ENCODE peak calls at places on chromosome 13, in seven cellular contexts. One of them, this sample, is unnamed. For H3K36me3, the result is how much of the 10 kb centered on the place peaks cover.

GRCh38 chr13:37481005-37481857 is 117.3 kb downstream of the POSTN start:
- DNase-seq in sigmoid colon: no peak
- DNase-seq in H1: no peak
- DNase-seq in stomach: no peak
- DNase-seq in HepG2: no peak
- DNase-seq in esophagus muscularis mucosa: no peak
- DNase-seq in transverse colon: no peak
- DNase-seq in this sample: no peak

GRCh38 chr13:36432106-36432544 is at the start of gene CCNA1:
- DNase-seq in transverse colon: no peak
- DNase-seq in HepG2: no peak
- DNase-seq in H1: peak
- DNase-seq in stomach: peak
- DNase-seq in esophagus muscularis mucosa: no peak
- DNase-seq in sigmoid colon: no peak
- DNase-seq in this sample: peak

GRCh38 chr13:51942189-51942588 is 69.1 kb downstream of the ATP7B start:
- DNase-seq in H1: no peak
- DNase-seq in HepG2: no peak
- DNase-seq in stomach: peak
- DNase-seq in esophagus muscularis mucosa: no peak
- DNase-seq in transverse colon: peak
- DNase-seq in sigmoid colon: no peak
- DNase-seq in this sample: no peak

GRCh38 chr13:52695856-52696255 is 43.2 kb downstream of the SUGT1 start:
- DNase-seq in sigmoid colon: no peak
- DNase-seq in HepG2: peak
- DNase-seq in stomach: no peak
- DNase-seq in esophagus muscularis mucosa: no peak
- DNase-seq in transverse colon: no peak
- DNase-seq in H1: no peak
- DNase-seq in this sample: no peak

GRCh38 chr13:41565221-41565620 is 107.9 kb downstream of the RGCC start:
- DNase-seq in H1: no peak
- DNase-seq in sigmoid colon: no peak
- DNase-seq in esophagus muscularis mucosa: no peak
- DNase-seq in stomach: no peak
- DNase-seq in HepG2: peak
- DNase-seq in transverse colon: no peak
- DNase-seq in this sample: no peak

GRCh38 chr13:113831061-113831460 is 32.8 kb downstream of the GAS6 start:
- DNase-seq in esophagus muscularis mucosa: no peak
- DNase-seq in HepG2: no peak
- DNase-seq in sigmoid colon: no peak
- DNase-seq in H1: no peak
- DNase-seq in stomach: no peak
- DNase-seq in transverse colon: no peak
- DNase-seq in this sample: no peak

GRCh38 chr13:110644892-110645521 is 29.7 kb downstream of the NAXD start:
- DNase-seq in esophagus muscularis mucosa: no peak
- DNase-seq in sigmoid colon: peak
- DNase-seq in transverse colon: peak
- DNase-seq in HepG2: no peak
- DNase-seq in stomach: peak
- DNase-seq in H1: peak
- DNase-seq in this sample: peak

GRCh38 chr13:50123862-50124535 is 108.8 kb downstream of the KCNRG start:
- DNase-seq in transverse colon: peak
- DNase-seq in H1: peak
- DNase-seq in HepG2: peak
- DNase-seq in sigmoid colon: peak
- DNase-seq in esophagus muscularis mucosa: peak
- DNase-seq in stomach: peak
- DNase-seq in this sample: peak

DNA sequence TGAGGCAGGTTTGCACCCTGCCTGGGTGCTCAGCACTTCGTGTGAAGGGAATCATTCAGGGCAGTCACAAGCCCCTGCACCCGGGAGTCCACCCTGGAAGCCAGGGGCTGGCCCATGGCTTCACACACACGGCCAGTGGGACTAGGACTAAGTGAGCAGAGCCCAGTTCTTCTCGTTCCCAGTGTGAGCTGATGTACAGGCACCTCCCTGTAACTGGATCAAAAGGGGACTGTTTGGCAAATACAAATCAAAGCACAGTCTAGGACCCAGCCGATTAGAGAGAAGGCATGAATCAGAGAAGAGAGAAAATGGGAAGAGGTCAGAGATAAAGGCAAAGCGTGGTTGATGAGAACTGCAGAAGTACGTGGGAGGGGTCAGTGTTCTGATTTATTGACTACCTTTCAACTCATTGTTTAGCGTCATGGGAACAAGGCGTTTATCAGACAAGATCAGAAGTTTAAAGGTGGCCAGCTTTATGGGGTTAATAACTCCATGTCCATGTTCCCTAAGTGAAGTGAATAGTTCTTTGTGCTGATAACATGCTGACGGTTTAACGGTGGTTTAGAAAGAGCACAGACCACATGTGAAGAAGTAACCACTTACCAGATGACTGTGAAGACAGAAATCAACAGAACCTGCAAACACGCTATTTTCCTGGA is 30.3 kb upstream of the SPATA13 start:
- DNase-seq in H1: no peak
- DNase-seq in sigmoid colon: no peak
- DNase-seq in transverse colon: no peak
- DNase-seq in esophagus muscularis mucosa: no peak
- DNase-seq in stomach: no peak
- DNase-seq in HepG2: no peak
- DNase-seq in this sample: no peak
- TF ChIP-seq EP300 in H1: no peak
- TF ChIP-seq EP300 in sigmoid colon: no peak
- TF ChIP-seq EP300 in transverse colon: no peak
- TF ChIP-seq EP300 in esophagus muscularis mucosa: no peak
- TF ChIP-seq EP300 in stomach: no peak
- TF ChIP-seq EP300 in HepG2: no peak
- TF ChIP-seq EP300 in this sample: no peak

GRCh38 chr13:43786472-43786765 is 353 bp downstream of the ENOX1 start:
- DNase-seq in HepG2: no peak
- DNase-seq in esophagus muscularis mucosa: no peak
- DNase-seq in stomach: no peak
- DNase-seq in sigmoid colon: no peak
- DNase-seq in H1: peak
- DNase-seq in transverse colon: no peak
- DNase-seq in this sample: no peak

GRCh38 chr13:43786766-43787517 is at the start of gene ENOX1:
- DNase-seq in stomach: peak
- DNase-seq in H1: peak
- DNase-seq in sigmoid colon: peak
- DNase-seq in HepG2: no peak
- DNase-seq in transverse colon: peak
- DNase-seq in esophagus muscularis mucosa: peak
- DNase-seq in this sample: peak

GRCh38 chr13:43787518-43787891 is 733 bp upstream of the ENOX1 start:
- DNase-seq in H1: no peak
- DNase-seq in sigmoid colon: no peak
- DNase-seq in HepG2: no peak
- DNase-seq in transverse colon: no peak
- DNase-seq in stomach: no peak
- DNase-seq in esophagus muscularis mucosa: no peak
- DNase-seq in this sample: no peak

GRCh38 chr13:43785681-43786471 is 896 bp downstream of the ENOX1 start:
- DNase-seq in HepG2: no peak
- DNase-seq in transverse colon: peak
- DNase-seq in H1: peak
- DNase-seq in sigmoid colon: peak
- DNase-seq in stomach: peak
- DNase-seq in esophagus muscularis mucosa: peak
- DNase-seq in this sample: peak

GRCh38 chr13:43787998-43788397 is 1.2 kb upstream of the ENOX1 start:
- DNase-seq in stomach: no peak
- DNase-seq in sigmoid colon: no peak
- DNase-seq in esophagus muscularis mucosa: no peak
- DNase-seq in transverse colon: no peak
- DNase-seq in HepG2: no peak
- DNase-seq in H1: no peak
- DNase-seq in this sample: no peak
- TF ChIP-seq POLR2AphosphoS5 in stomach: no peak
- TF ChIP-seq POLR2AphosphoS5 in sigmoid colon: no peak
- TF ChIP-seq POLR2AphosphoS5 in esophagus muscularis mucosa: no peak
- TF ChIP-seq POLR2AphosphoS5 in transverse colon: no peak
- TF ChIP-seq POLR2AphosphoS5 in HepG2: no peak
- TF ChIP-seq POLR2AphosphoS5 in H1: no peak
- TF ChIP-seq POLR2AphosphoS5 in this sample: no peak

GRCh38 chr13:39414339-39414738 is 188.7 kb downstream of the LHFPL6 start:
- DNase-seq in sigmoid colon: no peak
- DNase-seq in stomach: no peak
- DNase-seq in HepG2: no peak
- DNase-seq in transverse colon: no peak
- DNase-seq in H1: no peak
- DNase-seq in esophagus muscularis mucosa: no peak
- DNase-seq in this sample: no peak
- H3K36me3 ChIP-seq in sigmoid colon: under half
- H3K36me3 ChIP-seq in stomach: under half
- H3K36me3 ChIP-seq in HepG2: under half
- H3K36me3 ChIP-seq in transverse colon: under half
- H3K36me3 ChIP-seq in H1: under half
- H3K36me3 ChIP-seq in esophagus muscularis mucosa: under half
- H3K36me3 ChIP-seq in this sample: under half

GRCh38 chr13:31765441-31765840 is 26.1 kb downstream of the RXFP2 start:
- DNase-seq in sigmoid colon: no peak
- DNase-seq in transverse colon: no peak
- DNase-seq in esophagus muscularis mucosa: no peak
- DNase-seq in H1: no peak
- DNase-seq in HepG2: no peak
- DNase-seq in stomach: no peak
- DNase-seq in this sample: no peak

GRCh38 chr13:31769581-31769980 is 30.3 kb downstream of the RXFP2 start:
- DNase-seq in transverse colon: no peak
- DNase-seq in H1: no peak
- DNase-seq in esophagus muscularis mucosa: no peak
- DNase-seq in sigmoid colon: no peak
- DNase-seq in stomach: no peak
- DNase-seq in HepG2: no peak
- DNase-seq in this sample: no peak

GRCh38 chr13:31764556-31764955 is 25.2 kb downstream of the RXFP2 start:
- DNase-seq in esophagus muscularis mucosa: no peak
- DNase-seq in transverse colon: no peak
- DNase-seq in HepG2: no peak
- DNase-seq in sigmoid colon: no peak
- DNase-seq in stomach: no peak
- DNase-seq in H1: no peak
- DNase-seq in this sample: no peak

GRCh38 chr13:31768351-31768750 is 29.0 kb downstream of the RXFP2 start:
- DNase-seq in sigmoid colon: no peak
- DNase-seq in transverse colon: no peak
- DNase-seq in esophagus muscularis mucosa: no peak
- DNase-seq in H1: no peak
- DNase-seq in stomach: no peak
- DNase-seq in HepG2: no peak
- DNase-seq in this sample: no peak

GRCh38 chr13:31767175-31767900 is 28.0 kb downstream of the RXFP2 start:
- DNase-seq in esophagus muscularis mucosa: no peak
- DNase-seq in stomach: no peak
- DNase-seq in transverse colon: no peak
- DNase-seq in HepG2: no peak
- DNase-seq in H1: no peak
- DNase-seq in sigmoid colon: no peak
- DNase-seq in this sample: no peak
- TF ChIP-seq EP300 in esophagus muscularis mucosa: no peak
- TF ChIP-seq EP300 in stomach: no peak
- TF ChIP-seq EP300 in transverse colon: no peak
- TF ChIP-seq EP300 in HepG2: no peak
- TF ChIP-seq EP300 in H1: no peak
- TF ChIP-seq EP300 in sigmoid colon: no peak
- TF ChIP-seq EP300 in this sample: no peak

GRCh38 chr13:29439601-29440381 is 155.7 kb downstream of the SLC7A1 start:
- DNase-seq in stomach: no peak
- DNase-seq in esophagus muscularis mucosa: no peak
- DNase-seq in transverse colon: no peak
- DNase-seq in H1: no peak
- DNase-seq in sigmoid colon: no peak
- DNase-seq in HepG2: no peak
- DNase-seq in this sample: no peak
- TF ChIP-seq POLR2AphosphoS5 in stomach: no peak
- TF ChIP-seq POLR2AphosphoS5 in esophagus muscularis mucosa: no peak
- TF ChIP-seq POLR2AphosphoS5 in transverse colon: no peak
- TF ChIP-seq POLR2AphosphoS5 in H1: no peak
- TF ChIP-seq POLR2AphosphoS5 in sigmoid colon: no peak
- TF ChIP-seq POLR2AphosphoS5 in HepG2: no peak
- TF ChIP-seq POLR2AphosphoS5 in this sample: no peak

GRCh38 chr13:24244802-24245201 is 64.6 kb upstream of the C1QTNF9 start:
- DNase-seq in esophagus muscularis mucosa: no peak
- DNase-seq in sigmoid colon: no peak
- DNase-seq in transverse colon: peak
- DNase-seq in H1: no peak
- DNase-seq in stomach: no peak
- DNase-seq in HepG2: no peak
- DNase-seq in this sample: no peak

GRCh38 chr13:24249586-24249985 is 59.8 kb upstream of the C1QTNF9 start:
- DNase-seq in H1: no peak
- DNase-seq in transverse colon: no peak
- DNase-seq in esophagus muscularis mucosa: no peak
- DNase-seq in HepG2: no peak
- DNase-seq in sigmoid colon: peak
- DNase-seq in stomach: no peak
- DNase-seq in this sample: no peak

GRCh38 chr13:24251525-24251924 is 57.9 kb upstream of the C1QTNF9 start:
- DNase-seq in HepG2: no peak
- DNase-seq in esophagus muscularis mucosa: no peak
- DNase-seq in sigmoid colon: peak
- DNase-seq in stomach: no peak
- DNase-seq in H1: no peak
- DNase-seq in transverse colon: peak
- DNase-seq in this sample: no peak

GRCh38 chr13:24243311-24243710 is 66.1 kb upstream of the C1QTNF9 start:
- DNase-seq in HepG2: no peak
- DNase-seq in sigmoid colon: no peak
- DNase-seq in H1: no peak
- DNase-seq in stomach: no peak
- DNase-seq in esophagus muscularis mucosa: no peak
- DNase-seq in transverse colon: no peak
- DNase-seq in this sample: no peak

DNA sequence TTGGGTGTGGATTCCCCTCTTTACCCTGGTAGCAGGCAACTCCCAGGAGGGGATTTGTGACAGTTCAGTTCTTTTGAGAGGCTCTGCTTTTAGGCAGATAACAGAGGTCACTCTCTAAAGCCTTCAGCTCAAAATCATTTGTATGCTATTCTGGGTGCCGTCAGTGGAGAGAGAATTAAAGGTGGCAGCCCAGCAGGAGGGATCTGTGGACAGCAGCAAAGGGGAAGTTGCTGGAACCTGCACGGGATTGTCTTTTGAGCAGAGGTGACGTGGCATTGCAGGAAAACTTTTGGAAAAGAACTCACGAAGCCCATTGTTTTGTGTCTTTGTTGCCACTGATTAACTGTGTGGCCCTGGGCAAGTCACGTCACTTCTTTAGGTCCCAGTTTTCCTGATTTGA is 62.4 kb upstream of the C1QTNF9 start:
- DNase-seq in HepG2: no peak
- DNase-seq in transverse colon: no peak
- DNase-seq in esophagus muscularis mucosa: no peak
- DNase-seq in sigmoid colon: no peak
- DNase-seq in H1: no peak
- DNase-seq in stomach: no peak
- DNase-seq in this sample: no peak
- H3K36me3 ChIP-seq in HepG2: under half
- H3K36me3 ChIP-seq in transverse colon: under half
- H3K36me3 ChIP-seq in esophagus muscularis mucosa: under half
- H3K36me3 ChIP-seq in sigmoid colon: under half
- H3K36me3 ChIP-seq in H1: under half
- H3K36me3 ChIP-seq in stomach: under half
- H3K36me3 ChIP-seq in this sample: under half

This sample was measured in suprapubic skin.